ENCODE peak calls at places on chromosomes 16 and 17, in six cellular contexts. W, F, B, X, R and U are unnamed samples.

GRCh38 chr17:45441536-45442310 is 9.1 kb upstream of the ARHGAP27 start:
- DNase-seq in B (no peak), W (no peak), F (no peak), R (no peak), X (no peak), U (no peak)

GRCh38 chr16:86608301-86608747 is 30.0 kb downstream of the FOXL1 start:
- DNase-seq in X (no peak), W (no peak), B (no peak), F (peak), R (no peak), U (peak)

GRCh38 chr16:27718767-27719445 is 169.0 kb downstream of the KATNIP start:
- DNase-seq in R (no peak), X (no peak), B (no peak), F (no peak), W (peak), U (no peak)

GRCh38 chr16:56950881-56951771 is 10.6 kb upstream of the CETP start:
- DNase-seq in R (peak), W (peak), X (peak), B (peak), F (peak), U (peak)

GRCh38 chr17:4872786-4873185 is 26.6 kb upstream of the C17orf107 start:
- DNase-seq in W (no peak), B (no peak), R (no peak), X (no peak), F (no peak), U (no peak)

GRCh38 chr16:49513040-49513439 is 139.4 kb downstream of the C16orf78 start:
- DNase-seq in F (no peak), R (no peak), W (no peak), X (peak), B (no peak), U (no peak)

GRCh38 chr16:49997721-49998251 is 27.2 kb upstream of the CNEP1R1 start:
- DNase-seq in R (no peak), W (no peak), X (no peak), B (no peak), F (no peak), U (no peak)

GRCh38 chr17:55737976-55738501 is 12.8 kb upstream of the PCTP start:
- DNase-seq in R (no peak), X (no peak), F (no peak), B (no peak), W (no peak), U (no peak)

GRCh38 chr16:74601131-74601871 is 5.6 kb downstream of the GLG1 start:
- DNase-seq in R (no peak), W (no peak), X (no peak), B (no peak), F (no peak), U (no peak)

GRCh38 chr16:58411336-58411735 is 19.1 kb downstream of the GINS3 start:
- DNase-seq in B (no peak), W (no peak), F (no peak), R (no peak), X (no peak), U (no peak)

GRCh38 chr16:78094166-78094565 is 5.3 kb upstream of the WWOX start:
- DNase-seq in W (no peak), B (no peak), R (no peak), X (no peak), F (no peak), U (no peak)

GRCh38 chr16:85996843-85997242 is 97.9 kb downstream of the IRF8 start:
- DNase-seq in X (no peak), R (no peak), W (no peak), B (no peak), F (no peak), U (no peak)

GRCh38 chr17:13626703-13627102 is 25.0 kb upstream of the HS3ST3A1 start:
- DNase-seq in W (no peak), F (peak), X (no peak), B (no peak), R (no peak), U (peak)

GRCh38 chr16:3503513-3503912 is 2.7 kb downstream of the CLUAP1 start:
- DNase-seq in R (no peak), B (no peak), W (no peak), X (no peak), F (no peak), U (no peak)

GRCh38 chr16:68395167-68395786 is 53.0 kb downstream of the SMPD3 start:
- DNase-seq in F (no peak), B (no peak), R (no peak), W (no peak), X (no peak), U (no peak)

GRCh38 chr17:14068542-14069250 is 608 bp upstream of the COX10 start:
- DNase-seq in W (no peak), R (no peak), B (no peak), X (no peak), F (no peak), U (no peak)

GRCh38 chr16:5884339-5884738 is 786.7 kb upstream of the EEF2KMT start:
- DNase-seq in F (no peak), X (no peak), R (no peak), W (no peak), B (no peak), U (no peak)

GRCh38 chr16:51149721-51150158 is 1.3 kb downstream of the SALL1 start:
- DNase-seq in B (peak), W (no peak), X (no peak), R (no peak), F (no peak), U (peak)

GRCh38 chr17:67636841-67637240 is 80.9 kb upstream of the NOL11 start:
- DNase-seq in X (no peak), B (no peak), F (peak), R (no peak), W (no peak), U (no peak)

GRCh38 chr17:79049821-79050220 is 24.8 kb upstream of the ENGASE start:
- DNase-seq in W (no peak), X (no peak), F (no peak), R (no peak), B (no peak), U (no peak)

GRCh38 chr16:68496689-68497088 is 42.4 kb upstream of the ZFP90 start:
- DNase-seq in R (no peak), B (no peak), X (no peak), W (no peak), F (no peak), U (no peak)

GRCh38 chr17:46057366-46057765 is 58.3 kb downstream of the STH start:
- DNase-seq in R (no peak), W (no peak), B (no peak), F (no peak), X (no peak), U (no peak)

GRCh38 chr17:65559802-65560627 is 1.4 kb downstream of the AXIN2 start:
- DNase-seq in F (no peak), X (peak), B (peak), W (no peak), R (no peak), U (no peak)

GRCh38 chr17:30506423-30506822 is 29.2 kb downstream of the GOSR1 start:
- DNase-seq in R (no peak), W (no peak), B (no peak), F (no peak), X (no peak), U (no peak)

GRCh38 chr16:50309527-50310307 is 43.4 kb downstream of the ADCY7 start:
- DNase-seq in F (no peak), X (no peak), B (no peak), W (no peak), R (no peak), U (no peak)

GRCh38 chr17:46851029-46851741 is at the start of gene WNT9B:
- DNase-seq in X (peak), B (peak), F (no peak), W (no peak), R (no peak), U (no peak)

GRCh38 chr17:42387663-42388380 is 420 bp downstream of the STAT3 start:
- DNase-seq in B (peak), F (no peak), X (peak), W (no peak), R (peak), U (peak)

GRCh38 chr17:63961355-63962207 is 11.1 kb downstream of the SCN4A start:
- DNase-seq in W (peak), X (peak), R (peak), B (peak), F (peak), U (peak)

GRCh38 chr17:46194393-46195216 is 1.4 kb upstream of the KANSL1 start:
- DNase-seq in F (peak), R (no peak), B (no peak), W (no peak), X (no peak), U (peak)

GRCh38 chr16:29315916-29316517 is 90.5 kb downstream of the NPIPB11 start:
- DNase-seq in W (peak), B (no peak), F (no peak), R (no peak), X (peak), U (no peak)

GRCh38 chr17:72402727-72403210 is 281.9 kb downstream of the SOX9 start:
- DNase-seq in X (no peak), R (no peak), F (no peak), W (no peak), B (no peak), U (no peak)

DNA sequence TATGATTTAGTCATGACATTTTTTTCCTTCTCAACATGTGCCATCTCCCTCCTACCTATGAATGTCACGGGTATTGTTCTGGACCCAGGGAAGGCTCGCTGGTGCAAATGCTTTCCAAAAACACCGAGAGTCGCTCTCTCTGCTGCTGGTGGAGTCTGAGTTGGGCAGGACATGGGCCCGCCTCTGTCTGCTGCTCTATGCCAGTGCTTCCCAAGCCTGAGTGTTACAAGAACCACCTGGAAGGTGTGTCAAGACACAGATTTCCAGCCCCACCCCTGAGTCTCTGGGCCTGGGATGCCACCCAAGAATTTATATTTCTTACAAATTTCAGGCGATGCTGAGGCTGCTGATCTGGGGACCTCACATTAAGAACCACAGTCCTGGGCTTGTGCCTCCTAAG is 9.1 kb downstream of the JPH3 start:
- DNase-seq in X (no peak), F (no peak), W (no peak), B (no peak), R (no peak), U (no peak)
- H2AFZ ChIP-seq in X (no peak), F (no peak), W (no peak), B (no peak), R (no peak), U (no peak)

GRCh38 chr17:43665387-43666101 is 3.8 kb upstream of the MEOX1 start:
- DNase-seq in F (no peak), B (peak), R (no peak), W (no peak), X (no peak), U (no peak)
- H4K91ac ChIP-seq in F (no peak), B (peak), R (peak), W (peak), X (no peak), U (peak)

GRCh38 chr16:89873109-89873821 is at the start of gene TCF25:
- DNase-seq in F (peak), R (peak), W (peak), B (peak), X (peak), U (peak)
- H3K18ac ChIP-seq in F (peak), R (peak), W (peak), B (peak), X (peak), U (peak)

GRCh38 chr16:84648595-84649510 is 542 bp downstream of the KLHL36 start:
- DNase-seq in W (no peak), F (no peak), R (peak), B (peak), X (no peak), U (peak)
- H2AFZ ChIP-seq in W (peak), F (peak), R (peak), B (no peak), X (no peak), U (peak)

GRCh38 chr16:69511641-69512040 is 54.1 kb upstream of the NFAT5 start:
- DNase-seq in W (no peak), B (no peak), F (no peak), R (no peak), X (no peak), U (no peak)
- H4K91ac ChIP-seq in W (no peak), B (no peak), F (no peak), R (no peak), X (no peak), U (no peak)

GRCh38 chr16:1975432-1976215 is 3.8 kb downstream of the TBL3 start:
- DNase-seq in W (no peak), F (no peak), R (no peak), X (no peak), B (no peak), U (no peak)
- H3K18ac ChIP-seq in W (peak), F (no peak), R (no peak), X (no peak), B (no peak), U (no peak)

DNA sequence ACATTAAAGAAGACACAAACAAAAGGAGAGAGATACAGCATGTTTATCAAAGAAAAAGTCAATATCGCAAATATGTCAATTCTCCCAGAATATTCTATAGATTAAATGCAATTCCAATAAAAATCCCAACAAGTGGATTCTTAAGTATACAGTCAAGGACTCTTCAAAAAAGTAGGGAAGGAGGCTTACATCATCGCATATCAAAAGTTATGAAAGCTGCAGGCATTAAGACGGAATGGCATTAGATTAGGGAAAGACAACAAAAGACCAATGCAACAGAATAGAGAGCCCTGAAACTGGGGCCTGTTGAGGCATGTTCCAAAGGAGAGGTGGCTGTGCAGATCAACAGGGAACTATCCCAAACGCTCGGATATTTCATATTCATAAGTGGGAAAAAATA is 76.0 kb downstream of the MARCHF10 start:
- DNase-seq in B (no peak), X (peak), F (no peak), R (no peak), W (no peak), U (no peak)
- H2AFZ ChIP-seq in B (no peak), X (no peak), F (no peak), R (no peak), W (peak), U (no peak)

DNA sequence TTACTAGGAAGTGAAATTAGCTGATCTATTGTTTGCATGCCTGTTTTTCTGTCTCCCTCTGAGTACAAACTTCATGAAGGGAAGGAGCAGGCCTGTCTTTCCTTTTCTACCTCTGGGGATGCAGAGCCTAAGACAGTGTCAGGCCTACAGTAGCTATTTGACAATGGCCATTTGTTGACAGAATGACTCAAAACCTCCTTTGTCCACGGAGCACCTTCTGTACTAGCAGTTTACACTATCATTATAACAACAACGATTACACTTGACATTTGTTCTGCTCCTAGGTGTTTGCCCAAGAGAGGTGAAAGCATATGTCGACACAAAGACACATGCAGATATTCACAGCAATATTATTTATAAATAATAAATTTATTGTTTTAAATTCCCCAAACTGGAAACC is 132.3 kb upstream of the IRX3 start:
- DNase-seq in F (no peak), B (no peak), X (no peak), R (no peak), W (no peak), U (no peak)
- H4K91ac ChIP-seq in F (no peak), B (no peak), X (no peak), R (no peak), W (no peak), U (no peak)